ENCODE peak calls at places on chromosome 17, in ten cellular contexts. One of them, this sample, is unnamed.

GRCh38 chr17:3801043-3801746 is at the start of gene ITGAE:
- DNase-seq in GM23338: no peak
- DNase-seq in esophagus muscularis mucosa: no peak
- DNase-seq in K562: no peak
- DNase-seq in breast epithelium: no peak
- DNase-seq in prostate gland: no peak
- DNase-seq in SK-N-SH: no peak
- DNase-seq in stomach: no peak
- DNase-seq in transverse colon: no peak
- DNase-seq in suprapubic skin: no peak
- DNase-seq in this sample: no peak

GRCh38 chr17:58317421-58318064 is 11.1 kb downstream of the TSPOAP1 start:
- DNase-seq in breast epithelium: peak; percentile 45
- DNase-seq in GM23338: peak; percentile 77
- DNase-seq in SK-N-SH: peak; percentile 81
- DNase-seq in stomach: peak; percentile 63
- DNase-seq in transverse colon: peak; percentile 69
- DNase-seq in esophagus muscularis mucosa: no peak
- DNase-seq in prostate gland: peak; percentile 36
- DNase-seq in K562: peak; percentile 59
- DNase-seq in suprapubic skin: peak; percentile 70
- DNase-seq in this sample: peak; percentile 58

GRCh38 chr17:49987681-49988441 is 7.2 kb downstream of the DLX3 start:
- DNase-seq in SK-N-SH: peak; percentile 74
- DNase-seq in prostate gland: peak; percentile 77
- DNase-seq in suprapubic skin: peak; percentile 69
- DNase-seq in GM23338: peak; percentile 55
- DNase-seq in transverse colon: no peak
- DNase-seq in breast epithelium: no peak
- DNase-seq in stomach: no peak
- DNase-seq in esophagus muscularis mucosa: no peak
- DNase-seq in K562: no peak
- DNase-seq in this sample: no peak

GRCh38 chr17:79625706-79626105 is 14.9 kb upstream of the RBFOX3 start:
- DNase-seq in breast epithelium: no peak
- DNase-seq in SK-N-SH: peak; percentile 24
- DNase-seq in stomach: no peak
- DNase-seq in suprapubic skin: peak; percentile 28
- DNase-seq in transverse colon: no peak
- DNase-seq in K562: no peak
- DNase-seq in prostate gland: no peak
- DNase-seq in GM23338: no peak
- DNase-seq in esophagus muscularis mucosa: peak; percentile 87
- DNase-seq in this sample: peak; percentile 32

GRCh38 chr17:74130841-74131240 is 72.6 kb upstream of the RPL38 start:
- DNase-seq in stomach: no peak
- DNase-seq in K562: no peak
- DNase-seq in esophagus muscularis mucosa: no peak
- DNase-seq in transverse colon: no peak
- DNase-seq in GM23338: no peak
- DNase-seq in prostate gland: no peak
- DNase-seq in suprapubic skin: no peak
- DNase-seq in SK-N-SH: no peak
- DNase-seq in breast epithelium: no peak
- DNase-seq in this sample: no peak

GRCh38 chr17:27282054-27282501 is 11.8 kb upstream of the WSB1 start:
- DNase-seq in stomach: no peak
- DNase-seq in breast epithelium: no peak
- DNase-seq in transverse colon: no peak
- DNase-seq in esophagus muscularis mucosa: no peak
- DNase-seq in GM23338: no peak
- DNase-seq in suprapubic skin: no peak
- DNase-seq in K562: no peak
- DNase-seq in prostate gland: no peak
- DNase-seq in SK-N-SH: no peak
- DNase-seq in this sample: no peak

GRCh38 chr17:40014375-40014980 is 762 bp upstream of the CSF3 start:
- DNase-seq in K562: no peak
- DNase-seq in breast epithelium: no peak
- DNase-seq in prostate gland: no peak
- DNase-seq in GM23338: no peak
- DNase-seq in transverse colon: no peak
- DNase-seq in SK-N-SH: peak; percentile 33
- DNase-seq in esophagus muscularis mucosa: no peak
- DNase-seq in stomach: no peak
- DNase-seq in suprapubic skin: no peak
- DNase-seq in this sample: peak; percentile 78

GRCh38 chr17:622356-622755 is 92.3 kb downstream of the VPS53 start:
- DNase-seq in SK-N-SH: no peak
- DNase-seq in stomach: no peak
- DNase-seq in GM23338: no peak
- DNase-seq in transverse colon: no peak
- DNase-seq in breast epithelium: no peak
- DNase-seq in suprapubic skin: no peak
- DNase-seq in prostate gland: no peak
- DNase-seq in esophagus muscularis mucosa: no peak
- DNase-seq in K562: no peak
- DNase-seq in this sample: no peak

GRCh38 chr17:80619535-80620235 is 75.0 kb downstream of the RPTOR start:
- DNase-seq in transverse colon: no peak
- DNase-seq in stomach: no peak
- DNase-seq in esophagus muscularis mucosa: no peak
- DNase-seq in suprapubic skin: no peak
- DNase-seq in K562: no peak
- DNase-seq in SK-N-SH: no peak
- DNase-seq in GM23338: no peak
- DNase-seq in breast epithelium: no peak
- DNase-seq in prostate gland: no peak
- DNase-seq in this sample: no peak

GRCh38 chr17:79837888-79838540 is 1.2 kb downstream of the CBX4 start:
- DNase-seq in stomach: no peak
- DNase-seq in K562: no peak
- DNase-seq in GM23338: no peak
- DNase-seq in SK-N-SH: peak; percentile 62
- DNase-seq in breast epithelium: no peak
- DNase-seq in suprapubic skin: no peak
- DNase-seq in prostate gland: no peak
- DNase-seq in transverse colon: peak; percentile 33
- DNase-seq in esophagus muscularis mucosa: no peak
- DNase-seq in this sample: no peak

GRCh38 chr17:29571486-29571882 is 3.0 kb downstream of the TP53I13 start:
- DNase-seq in esophagus muscularis mucosa: no peak
- DNase-seq in stomach: peak; percentile 21
- DNase-seq in breast epithelium: no peak
- DNase-seq in prostate gland: no peak
- DNase-seq in GM23338: no peak
- DNase-seq in K562: no peak
- DNase-seq in transverse colon: no peak
- DNase-seq in SK-N-SH: no peak
- DNase-seq in suprapubic skin: peak; percentile 58
- DNase-seq in this sample: peak; percentile 46
- H3K36me3 ChIP-seq in esophagus muscularis mucosa: peaks cover 27% of the 10 kb centered on the region
- H3K36me3 ChIP-seq in stomach: peaks cover 33% of the 10 kb centered on the region
- H3K36me3 ChIP-seq in breast epithelium: peaks cover 14% of the 10 kb centered on the region
- H3K36me3 ChIP-seq in prostate gland: peaks cover 5% of the 10 kb centered on the region
- H3K36me3 ChIP-seq in GM23338: no peaks in the 10 kb centered on the region
- H3K36me3 ChIP-seq in K562: peaks cover 32% of the 10 kb centered on the region
- H3K36me3 ChIP-seq in transverse colon: no peaks in the 10 kb centered on the region
- H3K36me3 ChIP-seq in SK-N-SH: peaks cover 37% of the 10 kb centered on the region
- H3K36me3 ChIP-seq in suprapubic skin: peaks cover 30% of the 10 kb centered on the region
- H3K36me3 ChIP-seq in this sample: peaks cover 32% of the 10 kb centered on the region

GRCh38 chr17:10033449-10033848 is 128.4 kb upstream of the RCVRN start:
- DNase-seq in K562: no peak
- DNase-seq in GM23338: no peak
- DNase-seq in SK-N-SH: no peak
- DNase-seq in transverse colon: no peak
- DNase-seq in stomach: no peak
- DNase-seq in prostate gland: no peak
- DNase-seq in breast epithelium: no peak
- DNase-seq in esophagus muscularis mucosa: no peak
- DNase-seq in suprapubic skin: no peak
- DNase-seq in this sample: no peak

GRCh38 chr17:10036511-10037061 is 131.5 kb upstream of the RCVRN start:
- DNase-seq in SK-N-SH: no peak
- DNase-seq in transverse colon: no peak
- DNase-seq in breast epithelium: no peak
- DNase-seq in esophagus muscularis mucosa: no peak
- DNase-seq in K562: no peak
- DNase-seq in GM23338: no peak
- DNase-seq in stomach: no peak
- DNase-seq in prostate gland: no peak
- DNase-seq in suprapubic skin: no peak
- DNase-seq in this sample: peak; percentile 92

GRCh38 chr17:10033982-10034381 is 128.9 kb upstream of the RCVRN start:
- DNase-seq in esophagus muscularis mucosa: no peak
- DNase-seq in prostate gland: no peak
- DNase-seq in transverse colon: no peak
- DNase-seq in GM23338: no peak
- DNase-seq in breast epithelium: no peak
- DNase-seq in suprapubic skin: no peak
- DNase-seq in K562: no peak
- DNase-seq in stomach: no peak
- DNase-seq in SK-N-SH: no peak
- DNase-seq in this sample: no peak

GRCh38 chr17:10032142-10032541 is 127.1 kb upstream of the RCVRN start:
- DNase-seq in transverse colon: no peak
- DNase-seq in breast epithelium: no peak
- DNase-seq in esophagus muscularis mucosa: no peak
- DNase-seq in SK-N-SH: no peak
- DNase-seq in stomach: no peak
- DNase-seq in suprapubic skin: no peak
- DNase-seq in GM23338: peak; percentile 26
- DNase-seq in prostate gland: no peak
- DNase-seq in K562: no peak
- DNase-seq in this sample: no peak

DNA sequence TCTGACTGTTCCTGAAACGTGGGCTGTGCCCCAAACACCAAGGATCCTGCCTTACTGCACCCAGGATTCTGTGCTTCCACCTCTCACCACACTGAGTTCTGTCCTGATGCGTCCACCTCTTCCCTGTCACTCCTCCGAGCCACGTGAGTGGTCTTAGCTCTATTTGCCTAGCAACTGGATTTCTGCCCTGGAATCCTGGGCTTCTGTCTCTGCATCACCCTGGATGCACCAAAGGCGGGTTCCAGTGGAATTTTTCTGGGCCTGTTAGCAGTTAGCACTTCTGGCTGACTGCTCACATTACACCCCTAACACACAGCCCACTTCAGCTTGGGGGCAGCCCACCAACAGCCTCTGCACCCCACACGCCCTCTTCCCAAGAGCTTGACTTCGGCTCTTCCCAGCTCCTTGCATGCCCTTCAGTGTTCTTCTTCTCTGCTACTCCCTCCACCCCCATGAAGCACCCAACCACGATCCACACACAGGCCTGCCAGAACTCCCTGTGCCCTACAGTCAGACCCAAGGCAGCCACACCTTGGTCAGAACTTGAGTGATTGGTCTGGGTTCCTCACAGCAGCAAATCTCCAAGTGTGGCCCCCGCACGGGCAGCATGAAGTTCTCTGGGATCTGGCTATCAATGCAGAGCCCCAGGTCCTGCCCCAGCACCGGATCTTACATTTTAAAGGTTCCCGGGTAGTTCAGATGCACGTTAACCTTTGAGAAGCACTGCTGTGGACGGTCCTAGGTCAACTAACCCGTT is 129.8 kb upstream of the RCVRN start:
- DNase-seq in SK-N-SH: no peak
- DNase-seq in K562: no peak
- DNase-seq in esophagus muscularis mucosa: no peak
- DNase-seq in stomach: no peak
- DNase-seq in GM23338: no peak
- DNase-seq in suprapubic skin: no peak
- DNase-seq in breast epithelium: no peak
- DNase-seq in prostate gland: no peak
- DNase-seq in transverse colon: no peak
- DNase-seq in this sample: no peak
- TF ChIP-seq POLR2AphosphoS5 in SK-N-SH: no peak
- TF ChIP-seq POLR2AphosphoS5 in K562: no peak
- TF ChIP-seq POLR2AphosphoS5 in esophagus muscularis mucosa: no peak
- TF ChIP-seq POLR2AphosphoS5 in stomach: no peak
- TF ChIP-seq POLR2AphosphoS5 in GM23338: no peak
- TF ChIP-seq POLR2AphosphoS5 in suprapubic skin: no peak
- TF ChIP-seq POLR2AphosphoS5 in breast epithelium: no peak
- TF ChIP-seq POLR2AphosphoS5 in prostate gland: no peak
- TF ChIP-seq POLR2AphosphoS5 in transverse colon: no peak
- TF ChIP-seq POLR2AphosphoS5 in this sample: no peak

GRCh38 chr17:81694810-81695209 is 8.4 kb upstream of the MRPL12 start:
- DNase-seq in transverse colon: no peak
- DNase-seq in prostate gland: no peak
- DNase-seq in stomach: no peak
- DNase-seq in breast epithelium: no peak
- DNase-seq in K562: no peak
- DNase-seq in esophagus muscularis mucosa: no peak
- DNase-seq in suprapubic skin: no peak
- DNase-seq in SK-N-SH: no peak
- DNase-seq in GM23338: no peak
- DNase-seq in this sample: no peak
- H3K36me3 ChIP-seq in transverse colon: no peaks in the 10 kb centered on the region
- H3K36me3 ChIP-seq in prostate gland: peaks cover 55% of the 10 kb centered on the region
- H3K36me3 ChIP-seq in stomach: peaks cover 100% of the 10 kb centered on the region
- H3K36me3 ChIP-seq in breast epithelium: peaks cover 12% of the 10 kb centered on the region
- H3K36me3 ChIP-seq in K562: peaks cover 98% of the 10 kb centered on the region
- H3K36me3 ChIP-seq in esophagus muscularis mucosa: peaks cover 100% of the 10 kb centered on the region
- H3K36me3 ChIP-seq in suprapubic skin: peaks cover 98% of the 10 kb centered on the region
- H3K36me3 ChIP-seq in SK-N-SH: peaks cover 88% of the 10 kb centered on the region
- H3K36me3 ChIP-seq in GM23338: no peaks in the 10 kb centered on the region
- H3K36me3 ChIP-seq in this sample: peaks cover 70% of the 10 kb centered on the region

GRCh38 chr17:72534265-72534664 is 413.4 kb downstream of the SOX9 start:
- DNase-seq in stomach: no peak
- DNase-seq in suprapubic skin: no peak
- DNase-seq in breast epithelium: no peak
- DNase-seq in GM23338: no peak
- DNase-seq in SK-N-SH: no peak
- DNase-seq in prostate gland: no peak
- DNase-seq in esophagus muscularis mucosa: no peak
- DNase-seq in transverse colon: no peak
- DNase-seq in K562: no peak
- DNase-seq in this sample: no peak
- TF ChIP-seq POLR2AphosphoS5 in stomach: no peak
- TF ChIP-seq POLR2AphosphoS5 in suprapubic skin: no peak
- TF ChIP-seq POLR2AphosphoS5 in breast epithelium: no peak
- TF ChIP-seq POLR2AphosphoS5 in GM23338: no peak
- TF ChIP-seq POLR2AphosphoS5 in SK-N-SH: no peak
- TF ChIP-seq POLR2AphosphoS5 in prostate gland: no peak
- TF ChIP-seq POLR2AphosphoS5 in esophagus muscularis mucosa: no peak
- TF ChIP-seq POLR2AphosphoS5 in transverse colon: no peak
- TF ChIP-seq POLR2AphosphoS5 in K562: no peak
- TF ChIP-seq POLR2AphosphoS5 in this sample: no peak

DNA sequence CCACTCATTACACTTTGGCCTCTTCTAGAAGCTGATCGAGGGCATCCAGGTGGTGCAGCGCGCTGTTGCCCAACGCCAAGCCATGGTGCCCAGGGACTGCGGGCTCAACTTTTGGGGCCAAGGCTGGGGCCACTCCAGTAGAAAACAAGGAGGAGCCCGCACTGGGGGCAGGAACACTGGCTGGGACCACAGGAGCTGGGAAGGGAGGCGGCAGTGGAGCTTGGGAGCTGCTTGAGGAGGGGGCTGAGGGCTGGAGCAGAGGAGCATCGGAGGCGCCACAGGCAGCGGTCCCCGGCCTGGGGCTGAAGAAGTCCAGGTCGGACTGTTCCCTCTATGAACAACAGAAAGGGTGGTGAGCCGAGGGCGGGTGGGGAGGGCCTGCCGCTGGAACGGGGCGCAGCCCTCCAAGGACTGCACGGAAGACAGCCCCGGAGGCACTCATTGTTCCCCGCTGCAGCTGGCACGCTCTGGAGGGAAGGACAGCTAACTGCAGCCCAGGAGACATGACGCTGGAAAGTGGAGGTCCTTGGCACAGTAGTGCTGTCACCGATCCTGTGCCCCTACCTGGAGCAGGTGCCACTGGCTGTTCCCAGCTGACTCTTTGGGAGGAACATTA is 21.5 kb downstream of the GGA3 start:
- DNase-seq in K562: no peak
- DNase-seq in transverse colon: no peak
- DNase-seq in GM23338: no peak
- DNase-seq in esophagus muscularis mucosa: no peak
- DNase-seq in SK-N-SH: no peak
- DNase-seq in stomach: no peak
- DNase-seq in prostate gland: no peak
- DNase-seq in breast epithelium: no peak
- DNase-seq in suprapubic skin: no peak
- DNase-seq in this sample: no peak
- H3K36me3 ChIP-seq in K562: peaks cover 98% of the 10 kb centered on the region
- H3K36me3 ChIP-seq in transverse colon: no peaks in the 10 kb centered on the region
- H3K36me3 ChIP-seq in GM23338: peaks cover 20% of the 10 kb centered on the region
- H3K36me3 ChIP-seq in esophagus muscularis mucosa: peaks cover 98% of the 10 kb centered on the region
- H3K36me3 ChIP-seq in SK-N-SH: peaks cover 97% of the 10 kb centered on the region
- H3K36me3 ChIP-seq in stomach: peaks cover 100% of the 10 kb centered on the region
- H3K36me3 ChIP-seq in prostate gland: peaks cover 35% of the 10 kb centered on the region
- H3K36me3 ChIP-seq in breast epithelium: peaks cover 10% of the 10 kb centered on the region
- H3K36me3 ChIP-seq in suprapubic skin: peaks cover 99% of the 10 kb centered on the region
- H3K36me3 ChIP-seq in this sample: peaks cover 77% of the 10 kb centered on the region